ENCODE peak calls at places on chromosome 4, in four cellular contexts. W is H9, M is mesendoderm, L is H1. U is an unnamed sample.

GRCh38 chr4:6962211-6963041 is 52.8 kb downstream of the TBC1D14 start:
- DNase-seq in W (no peak), L (no peak), M (no peak), U (no peak)

GRCh38 chr4:73923631-73923937 is 54.4 kb downstream of the CXCL1 start:
- DNase-seq in W (no peak), L (no peak), M (no peak), U (no peak)

GRCh38 chr4:16206301-16206700 is 20.0 kb downstream of the TAPT1 start:
- DNase-seq in W (no peak), L (no peak), M (peak; percentile 82), U (no peak)

GRCh38 chr4:3431446-3431993 is 10.2 kb upstream of the HGFAC start:
- DNase-seq in W (no peak), L (no peak), M (no peak), U (no peak)

GRCh38 chr4:7197910-7198309 is 5.6 kb downstream of the SORCS2 start:
- DNase-seq in L (no peak), W (peak; percentile 9), M (peak; percentile 41), U (no peak)

GRCh38 chr4:151152033-151152432 is 52.6 kb downstream of the RPS3A start:
- DNase-seq in L (no peak), M (peak; percentile 13), W (no peak), U (no peak)

GRCh38 chr4:82774711-82775171 is 23.9 kb downstream of the SCD5 start:
- DNase-seq in M (peak; percentile 74), L (no peak), W (peak; percentile 21), U (peak; percentile 49)

GRCh38 chr4:103498161-103499070 is 221.4 kb downstream of the TACR3 start:
- DNase-seq in M (peak; percentile 79), W (no peak), L (no peak), U (peak; percentile 4)

GRCh38 chr4:124710253-124710849 is 2.2 kb downstream of the ANKRD50 start:
- DNase-seq in W (no peak), M (peak; percentile 7), L (no peak), U (peak; percentile 34)

GRCh38 chr4:118757761-118758213 is 72.6 kb downstream of the METTL14 start:
- DNase-seq in W (no peak), M (no peak), L (no peak), U (peak; percentile 85)

GRCh38 chr4:101973331-101973730 is 182.8 kb downstream of the BANK1 start:
- DNase-seq in M (no peak), L (no peak), W (no peak), U (peak; percentile 50)

GRCh38 chr4:184231573-184231972 is 13.9 kb upstream of the ENPP6 start:
- DNase-seq in L (no peak), M (no peak), W (no peak), U (no peak)

GRCh38 chr4:31185014-31185585 is 464.9 kb downstream of the PCDH7 start:
- DNase-seq in M (no peak), W (no peak), L (no peak), U (no peak)

GRCh38 chr4:130812117-130812765 is 1716.3 kb downstream of the C4orf33 start:
- DNase-seq in L (no peak), M (no peak), W (no peak), U (no peak)

GRCh38 chr4:176988226-176988625 is 195.5 kb upstream of the VEGFC start:
- DNase-seq in W (no peak), M (peak; percentile 13), L (no peak), U (peak; percentile 99)

GRCh38 chr4:3530663-3531254 is 1.5 kb downstream of the LRPAP1 start:
- DNase-seq in L (no peak), M (peak; percentile 18), W (peak; percentile 25), U (no peak)

GRCh38 chr4:128386761-128387599 is 99.4 kb upstream of the PGRMC2 start:
- DNase-seq in L (no peak), M (peak; percentile 47), W (no peak), U (peak; percentile 97)

GRCh38 chr4:7427326-7428260 is 7.1 kb downstream of the PSAPL1 start:
- DNase-seq in M (no peak), W (peak; percentile 24), L (no peak), U (no peak)

GRCh38 chr4:145440292-145441007 is 41.2 kb upstream of the SMAD1 start:
- DNase-seq in L (no peak), M (no peak), W (no peak), U (no peak)

GRCh38 chr4:48986654-48987164 is 634 bp downstream of the CWH43 start:
- DNase-seq in L (no peak), M (no peak), W (no peak), U (no peak)

GRCh38 chr4:71050809-71051208 is 57.4 kb downstream of the DCK start:
- DNase-seq in L (no peak), M (no peak), W (no peak), U (peak; percentile 28)

GRCh38 chr4:4990857-4991540 is 28.3 kb downstream of the CYTL1 start:
- DNase-seq in W (no peak), M (no peak), L (no peak), U (peak; percentile 62)

GRCh38 chr4:105147226-105148151 is 813 bp downstream of the TET2 start:
- DNase-seq in L (no peak), M (peak; percentile 64), W (peak; percentile 69), U (peak; percentile 44)

DNA sequence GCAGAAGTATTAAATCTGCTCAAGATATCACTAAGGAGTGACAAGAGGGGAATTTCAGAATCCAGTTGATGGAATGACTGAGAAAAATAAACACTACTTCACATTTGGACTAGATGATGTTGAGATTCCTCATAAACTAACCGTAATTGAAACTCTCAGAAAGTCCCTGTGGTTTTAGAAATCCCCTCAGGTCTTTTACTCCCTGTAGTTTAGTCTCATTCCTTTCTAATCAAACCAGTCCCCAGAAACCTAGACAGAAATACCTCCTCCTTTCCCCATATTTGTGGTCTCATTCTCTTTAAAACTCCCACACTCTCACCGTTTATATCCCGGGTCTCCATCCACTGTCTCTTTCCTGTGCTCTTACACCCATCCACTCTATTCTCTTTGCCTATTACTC is 15.0 kb upstream of the TLR1 start:
- DNase-seq in M (no peak), L (no peak), W (no peak), U (peak; percentile 73)
- H4K5ac ChIP-seq in M (no peak overlapping the region), L (no peak overlapping the region), W (no peak overlapping the region), U (no peak overlapping the region)

GRCh38 chr4:12145106-12145505 is 716.4 kb upstream of the HS3ST1 start:
- DNase-seq in L (no peak), M (no peak), W (no peak), U (no peak)
- H4K5ac ChIP-seq in L (no peak overlapping the region), M (no peak overlapping the region), W (no peak overlapping the region), U (no peak overlapping the region)

DNA sequence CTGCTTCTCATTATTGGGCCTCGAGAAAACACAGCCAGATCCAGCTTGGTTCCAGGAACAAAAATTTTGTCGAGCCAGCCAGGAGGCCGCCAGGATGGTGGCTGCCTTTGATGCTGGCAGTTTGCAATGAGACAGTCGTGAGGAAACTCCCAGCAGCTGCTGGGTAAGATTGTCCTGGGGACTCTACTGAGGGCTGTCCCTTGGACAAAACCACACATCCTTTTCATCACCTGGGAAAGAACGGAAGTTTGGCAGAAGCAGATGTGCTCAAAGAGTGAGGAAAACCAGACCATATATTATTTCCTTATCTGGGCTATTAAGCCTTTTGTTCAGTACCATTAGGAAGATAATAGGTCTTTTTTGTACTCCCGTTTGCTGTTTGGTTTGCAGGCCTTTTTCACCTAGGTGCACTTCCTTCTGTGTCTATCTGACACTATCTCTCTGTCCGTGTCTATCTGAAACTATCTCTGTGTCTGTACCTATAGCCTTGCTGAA is 13.4 kb upstream of the PAPSS1 start:
- DNase-seq in M (peak; percentile 63), W (no peak), L (no peak), U (no peak)
- H4K5ac ChIP-seq in M (no peak overlapping the region), W (no peak overlapping the region), L (no peak overlapping the region), U (no peak overlapping the region)

GRCh38 chr4:90546114-90546513 is 418.9 kb downstream of the CCSER1 start:
- DNase-seq in M (peak; percentile 46), W (no peak), L (no peak), U (no peak)
- H4K5ac ChIP-seq in M (no peak overlapping the region), W (no peak overlapping the region), L (no peak overlapping the region), U (no peak overlapping the region)

GRCh38 chr4:100367451-100367850 is 150.4 kb downstream of the EMCN start:
- DNase-seq in L (no peak), M (no peak), W (no peak), U (peak; percentile 63)

GRCh38 chr4:100369871-100370270 is 148.0 kb downstream of the EMCN start:
- DNase-seq in L (no peak), W (no peak), M (no peak), U (no peak)

GRCh38 chr4:100372432-100372831 is 145.4 kb downstream of the EMCN start:
- DNase-seq in M (peak; percentile 28), W (no peak), L (no peak), U (no peak)
- H4K5ac ChIP-seq in M (no peak overlapping the region), W (no peak overlapping the region), L (no peak overlapping the region), U (no peak overlapping the region)